ENCODE peak calls at places on chromosomes 3 and 15, in five cellular contexts. F is kidney, K is lower lobe of right lung, M is uterus, B is IMR-90. J is an unnamed sample.

GRCh38 chr3:157718835-157719234 is 215.6 kb upstream of the VEPH1 start:
- DNase-seq in F (no peak), K (no peak), M (no peak), B (no peak), J (no peak)

GRCh38 chr3:27289769-27290413 is 79.3 kb downstream of the NEK10 start:
- DNase-seq in F (no peak), K (no peak), M (no peak), B (peak), J (no peak)

GRCh38 chr3:175431396-175431795 is 572.3 kb downstream of the NAALADL2 start:
- DNase-seq in F (no peak), K (no peak), M (no peak), B (peak), J (no peak)

GRCh38 chr15:28022181-28022580 is 76.9 kb downstream of the OCA2 start:
- DNase-seq in F (no peak), K (no peak), M (no peak), B (no peak), J (no peak)

GRCh38 chr15:71440479-71441071 is 325.3 kb downstream of the THSD4 start:
- DNase-seq in F (no peak), K (no peak), M (no peak), B (peak), J (no peak)

GRCh38 chr3:155398046-155398445 is 104.6 kb upstream of the STRIT1 start:
- DNase-seq in F (no peak), K (no peak), M (no peak), B (no peak), J (no peak)

GRCh38 chr3:32177702-32178198 is 60.7 kb upstream of the CMTM8 start:
- DNase-seq in F (no peak), K (no peak), M (peak), B (peak), J (no peak)

GRCh38 chr15:26974120-26974780 is 3.3 kb downstream of the GABRG3 start:
- DNase-seq in F (no peak), K (no peak), M (no peak), B (peak), J (no peak)

GRCh38 chr3:183560607-183561006 is 5.1 kb upstream of the KLHL6 start:
- DNase-seq in F (no peak), K (no peak), M (no peak), B (no peak), J (peak)

GRCh38 chr3:50297384-50297775 is 1.8 kb downstream of the HYAL3 start:
- DNase-seq in F (no peak), K (no peak), M (no peak), B (no peak), J (no peak)

GRCh38 chr3:59425942-59426341 is 376.1 kb upstream of the CFAP20DC start:
- DNase-seq in F (no peak), K (no peak), M (no peak), B (no peak), J (no peak)

GRCh38 chr3:8982509-8982908 is 19.2 kb upstream of the RAD18 start:
- DNase-seq in F (no peak), K (no peak), M (no peak), B (peak), J (no peak)

GRCh38 chr15:53462631-53463030 is 296.8 kb downstream of the WDR72 start:
- DNase-seq in F (no peak), K (no peak), M (no peak), B (no peak), J (no peak)

GRCh38 chr3:105564546-105565288 is 198.0 kb downstream of the ALCAM start:
- DNase-seq in F (no peak), K (no peak), M (no peak), B (no peak), J (no peak)

GRCh38 chr15:84892786-84893307 is 8.4 kb downstream of the SLC28A1 start:
- DNase-seq in F (no peak), K (no peak), M (no peak), B (no peak), J (no peak)

GRCh38 chr3:151811474-151811873 is 2.4 kb upstream of the AADAC start:
- DNase-seq in F (no peak), K (no peak), M (no peak), B (no peak), J (no peak)

GRCh38 chr3:141294848-141295247 is 63.2 kb downstream of the PXYLP1 start:
- DNase-seq in F (no peak), K (no peak), M (no peak), B (peak), J (no peak)

GRCh38 chr3:120567370-120568197 is 28.6 kb upstream of the NDUFB4 start:
- DNase-seq in F (no peak), K (no peak), M (no peak), B (peak), J (no peak)

GRCh38 chr15:83290236-83290635 is 5.8 kb upstream of the BNC1 start:
- DNase-seq in F (no peak), K (no peak), M (no peak), B (no peak), J (no peak)

GRCh38 chr3:54243262-54243931 is 121.0 kb downstream of the CACNA2D3 start:
- DNase-seq in F (no peak), K (no peak), M (no peak), B (no peak), J (no peak)

GRCh38 chr3:165742351-165742750 is 94.9 kb downstream of the BCHE start:
- DNase-seq in F (peak), K (no peak), M (no peak), B (no peak), J (no peak)

GRCh38 chr3:106688463-106688862 is 688.8 kb upstream of the CCDC54 start:
- DNase-seq in F (no peak), K (no peak), M (no peak), B (peak), J (no peak)

GRCh38 chr3:178275793-178276192 is 260.4 kb upstream of the KCNMB2 start:
- DNase-seq in F (no peak), K (no peak), M (no peak), B (no peak), J (no peak)

GRCh38 chr3:59115355-59116136 is 65.7 kb upstream of the CFAP20DC start:
- DNase-seq in F (no peak), K (no peak), M (no peak), B (peak), J (no peak)

GRCh38 chr3:140117111-140117526 is 182.1 kb downstream of the CLSTN2 start:
- DNase-seq in F (peak), K (no peak), M (no peak), B (no peak), J (no peak)

GRCh38 chr3:112005091-112005672 is 6.5 kb downstream of the TAGLN3 start:
- DNase-seq in F (no peak), K (no peak), M (no peak), B (peak), J (no peak)

GRCh38 chr3:112004664-112005063 is 5.9 kb downstream of the TAGLN3 start:
- DNase-seq in F (no peak), K (no peak), M (no peak), B (no peak), J (no peak)

GRCh38 chr3:112002458-112002971 is 3.8 kb downstream of the TAGLN3 start:
- DNase-seq in F (no peak), K (no peak), M (no peak), B (peak), J (no peak)

GRCh38 chr3:112003321-112004080 is 4.8 kb downstream of the TAGLN3 start:
- DNase-seq in F (no peak), K (no peak), M (no peak), B (no peak), J (no peak)

DNA sequence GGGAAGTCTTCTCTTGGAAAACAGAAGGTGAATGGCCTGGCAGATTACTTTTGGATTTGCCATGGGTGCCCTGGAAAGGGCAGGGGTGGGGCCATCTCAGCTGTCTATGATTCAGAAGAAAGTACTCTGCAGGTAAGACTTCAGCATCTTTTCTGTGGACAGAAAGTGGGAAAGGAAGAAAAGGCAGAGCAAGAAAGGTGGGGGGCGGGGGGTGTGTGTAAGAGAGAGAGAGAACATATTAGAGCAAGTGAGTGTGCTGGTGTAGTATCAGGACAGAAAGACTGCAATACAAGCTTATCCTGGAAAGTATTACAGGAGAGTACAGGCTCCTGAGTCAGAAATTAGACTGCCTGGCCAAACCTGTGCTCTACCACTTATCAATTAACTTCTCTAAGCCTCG is 5.5 kb downstream of the TAGLN3 start:
- DNase-seq in F (no peak), K (no peak), M (no peak), B (no peak), J (no peak)
- H3K27ac ChIP-seq in F (no peak), K (no peak), M (no peak), B (no peak), J (no peak)

GRCh38 chr3:149554826-149555225 is 80.3 kb downstream of the TM4SF4 start:
- DNase-seq in F (no peak), K (no peak), M (no peak), B (peak), J (no peak)
- H3K27ac ChIP-seq in F (no peak), K (no peak), M (peak), B (peak), J (peak)

GRCh38 chr3:46646700-46647099 is 34.4 kb downstream of the FAM240A start:
- DNase-seq in F (no peak), K (no peak), M (no peak), B (peak), J (no peak)
- H3K27ac ChIP-seq in F (no peak), K (no peak), M (no peak), B (peak), J (no peak)

DNA sequence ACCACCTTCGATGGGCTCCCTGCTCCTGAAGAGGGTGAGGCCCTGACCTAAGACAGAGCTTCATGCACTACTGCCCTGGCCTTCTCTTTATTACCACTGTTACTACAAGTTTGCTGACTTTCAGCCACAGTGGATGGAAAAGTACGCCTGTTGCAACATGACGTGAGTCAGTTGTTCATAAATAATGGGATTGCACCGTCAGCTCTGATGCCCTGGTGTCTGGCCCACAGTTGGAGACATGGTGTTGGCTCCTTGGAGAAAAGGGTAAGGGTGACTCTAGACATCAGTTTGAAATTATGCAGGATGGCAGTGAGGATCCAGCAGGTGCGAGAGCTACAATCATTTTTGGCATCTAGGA is 5.4 kb downstream of the PAQR5 start:
- DNase-seq in F (peak), K (no peak), M (no peak), B (peak), J (no peak)
- H3K27ac ChIP-seq in F (peak), K (peak), M (no peak), B (peak), J (no peak)

GRCh38 chr3:45644467-45645201 is 44.6 kb upstream of the SACM1L start:
- DNase-seq in F (no peak), K (no peak), M (no peak), B (peak), J (no peak)
- H3K27ac ChIP-seq in F (peak), K (peak), M (peak), B (peak), J (peak)

GRCh38 chr3:11661052-11661656 is 17.4 kb upstream of the VGLL4 start:
- DNase-seq in F (no peak), K (no peak), M (no peak), B (no peak), J (no peak)

GRCh38 chr3:11660242-11660641 is 16.5 kb upstream of the VGLL4 start:
- DNase-seq in F (no peak), K (no peak), M (no peak), B (no peak), J (no peak)

GRCh38 chr3:11665331-11665730 is 21.6 kb upstream of the VGLL4 start:
- DNase-seq in F (no peak), K (no peak), M (no peak), B (no peak), J (no peak)

GRCh38 chr3:11662392-11662990 is 18.8 kb upstream of the VGLL4 start:
- DNase-seq in F (no peak), K (no peak), M (no peak), B (no peak), J (no peak)

DNA sequence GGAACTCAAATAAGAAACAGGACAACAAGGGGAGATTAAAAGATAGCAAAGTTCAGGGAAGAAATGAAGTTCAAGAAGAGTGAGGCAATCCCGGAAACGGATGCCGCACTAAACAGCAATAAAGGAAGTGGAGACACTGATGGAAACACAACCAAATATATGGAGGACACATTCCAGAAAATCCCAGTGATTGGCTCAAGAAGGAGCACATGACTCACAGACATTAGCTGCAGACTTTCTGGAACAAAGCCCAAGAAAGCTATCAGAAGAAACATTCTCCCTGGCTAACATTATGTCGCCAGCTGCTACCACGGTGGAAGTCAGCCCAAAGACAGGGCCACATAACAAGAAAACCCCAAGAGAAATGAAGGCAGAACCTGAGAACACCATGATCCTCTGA is 18.1 kb upstream of the VGLL4 start:
- DNase-seq in F (no peak), K (no peak), M (no peak), B (peak), J (no peak)
- H3K27ac ChIP-seq in F (no peak), K (no peak), M (no peak), B (no peak), J (no peak)

GRCh38 chr3:16265455-16265786 is 409 bp downstream of the OXNAD1 start:
- DNase-seq in F (no peak), K (no peak), M (no peak), B (no peak), J (no peak)

GRCh38 chr3:16266714-16267113 is 1.7 kb downstream of the OXNAD1 start:
- DNase-seq in F (no peak), K (no peak), M (no peak), B (no peak), J (no peak)

GRCh38 chr3:16264174-16264707 is 502 bp downstream of the DPH3 start:
- DNase-seq in F (no peak), K (no peak), M (no peak), B (no peak), J (no peak)

GRCh38 chr3:16262195-16262594 is 2.5 kb downstream of the DPH3 start:
- DNase-seq in F (no peak), K (no peak), M (no peak), B (no peak), J (no peak)

GRCh38 chr3:16264708-16265454 is at the start of the genes DPH3 and OXNAD1:
- DNase-seq in F (peak), K (peak), M (peak), B (peak), J (peak)
- H3K27ac ChIP-seq in F (peak), K (peak), M (peak), B (peak), J (peak)

GRCh38 chr3:24518990-24519367 is 24.3 kb upstream of the THRB start:
- DNase-seq in F (no peak), K (no peak), M (no peak), B (no peak), J (no peak)

GRCh38 chr3:24512564-24513197 is 18.0 kb upstream of the THRB start:
- DNase-seq in F (no peak), K (no peak), M (no peak), B (no peak), J (no peak)

GRCh38 chr3:24510030-24510648 is 15.5 kb upstream of the THRB start:
- DNase-seq in F (no peak), K (no peak), M (no peak), B (no peak), J (no peak)

GRCh38 chr3:24513463-24513862 is 18.8 kb upstream of the THRB start:
- DNase-seq in F (no peak), K (no peak), M (no peak), B (no peak), J (no peak)

DNA sequence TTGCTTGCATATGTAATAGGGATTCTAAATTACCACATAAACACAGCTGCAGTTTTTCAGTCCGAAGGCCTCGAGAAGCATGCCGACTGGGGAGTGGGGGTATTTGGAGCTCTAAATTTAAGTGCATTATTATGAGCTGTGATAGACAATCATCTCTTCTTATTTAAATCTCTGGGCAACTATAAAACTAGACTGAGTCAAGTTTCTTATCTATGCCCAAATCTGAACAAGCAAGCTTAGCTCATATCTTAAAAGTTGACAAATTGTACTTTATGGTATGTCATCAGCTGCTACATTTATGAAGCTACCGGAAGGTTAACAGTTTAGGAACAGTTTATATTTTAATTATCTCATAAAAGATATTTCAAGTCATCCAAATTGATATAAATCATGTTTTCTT is 19.5 kb upstream of the THRB start:
- DNase-seq in F (no peak), K (no peak), M (no peak), B (no peak), J (no peak)
- H3K27ac ChIP-seq in F (no peak), K (no peak), M (no peak), B (no peak), J (no peak)

GRCh38 chr3:131218196-131218595 is 163.4 kb upstream of the NUDT16 start:
- DNase-seq in F (no peak), K (no peak), M (no peak), B (peak), J (no peak)
- H3K27ac ChIP-seq in F (no peak), K (no peak), M (no peak), B (no peak), J (no peak)